ENCODE peak calls at places on chromosomes 4 and X, in eight cellular contexts. R, I, X, F, M, V, Y and H are unnamed samples.

GRCh38 chrX:110276778-110277177 is 41.1 kb downstream of the AMMECR1 start:
- DNase-seq in I (no peak), R (no peak), M (peak), V (no peak), Y (no peak), X (no peak), F (no peak), H (no peak)

GRCh38 chrX:73556159-73556558 is 6.8 kb upstream of the CHIC1 start:
- DNase-seq in V (no peak), M (no peak), X (no peak), Y (no peak), I (no peak), F (no peak), R (no peak), H (no peak)

GRCh38 chrX:9865804-9866471 is 79.7 kb downstream of the SHROOM2 start:
- DNase-seq in Y (no peak), X (no peak), I (no peak), M (no peak), F (peak), V (no peak), R (no peak), H (peak)

GRCh38 chrX:40736170-40736505 is 796 bp upstream of the MED14 start:
- DNase-seq in R (no peak), I (no peak), X (no peak), Y (no peak), V (no peak), F (no peak), M (no peak), H (no peak)

GRCh38 chr4:24871176-24871575 is 41.7 kb downstream of the CCDC149 start:
- DNase-seq in I (no peak), X (no peak), F (no peak), M (no peak), Y (no peak), V (no peak), R (no peak), H (no peak)

GRCh38 chrX:48616575-48616974 is 19.3 kb downstream of the WDR13 start:
- DNase-seq in F (no peak), I (no peak), M (no peak), R (no peak), X (no peak), Y (no peak), V (no peak), H (no peak)

GRCh38 chr4:151651496-151651895 is 109.3 kb downstream of the GATB start:
- DNase-seq in Y (no peak), R (no peak), I (no peak), X (no peak), V (no peak), M (no peak), F (no peak), H (no peak)

GRCh38 chr4:102500371-102501175 is 586 bp upstream of the NFKB1 start:
- DNase-seq in V (no peak), Y (peak), F (no peak), M (peak), I (peak), X (peak), R (peak), H (peak)

GRCh38 chrX:154541896-154542722 is 4.5 kb downstream of the G6PD start:
- DNase-seq in X (no peak), M (peak), F (no peak), R (peak), I (no peak), V (peak), Y (no peak), H (peak)

GRCh38 chr4:114281561-114281960 is 302.1 kb upstream of the ARSJ start:
- DNase-seq in R (no peak), F (no peak), X (no peak), I (no peak), Y (no peak), M (no peak), V (no peak), H (no peak)

GRCh38 chrX:39477438-39478120 is 620.2 kb downstream of the BCOR start:
- DNase-seq in F (no peak), X (peak), M (no peak), R (peak), Y (peak), V (no peak), I (peak), H (peak)

GRCh38 chr4:152259866-152260265 is 276.0 kb downstream of the FBXW7 start:
- DNase-seq in R (no peak), F (peak), Y (no peak), M (no peak), I (no peak), V (no peak), X (no peak), H (no peak)

GRCh38 chr4:122453384-122454000 is 3.0 kb downstream of the IL2 start:
- DNase-seq in Y (no peak), R (no peak), X (no peak), M (peak), I (no peak), F (no peak), V (no peak), H (no peak)

GRCh38 chr4:142474398-142475087 is 371.6 kb downstream of the INPP4B start:
- DNase-seq in M (no peak), R (no peak), X (peak), I (peak), V (no peak), F (peak), Y (no peak), H (no peak)

GRCh38 chr4:169174247-169174646 is 96.5 kb downstream of the SH3RF1 start:
- DNase-seq in M (no peak), Y (no peak), F (peak), I (no peak), R (no peak), X (no peak), V (no peak), H (no peak)

GRCh38 chr4:18937080-18937479 is 915.5 kb upstream of the LCORL start:
- DNase-seq in R (no peak), F (no peak), V (no peak), Y (no peak), X (no peak), I (no peak), M (no peak), H (no peak)

GRCh38 chr4:186942745-186943606 is 219.3 kb upstream of the FAT1 start:
- DNase-seq in Y (no peak), R (no peak), V (no peak), I (no peak), F (no peak), X (no peak), M (peak), H (no peak)

GRCh38 chr4:180767330-180767729 is 1475.9 kb upstream of the TENM3 start:
- DNase-seq in Y (no peak), X (peak), V (no peak), M (no peak), R (no peak), I (peak), F (no peak), H (no peak)